ENCODE peak calls at places on chromosomes 6 and 20, in seven cellular contexts. One of them, this sample, is unnamed.

GRCh38 chr6:3756516-3757010 is 5.0 kb upstream of the PXDC1 start:
- DNase-seq in heart left ventricle: no peak
- DNase-seq in pancreas: no peak
- DNase-seq in RWPE1: no peak
- DNase-seq in breast epithelium: no peak
- DNase-seq in lower lobe of right lung: no peak
- DNase-seq in A549: no peak
- DNase-seq in this sample: no peak

GRCh38 chr6:76992553-76992952 is 470.7 kb downstream of the HTR1B start:
- DNase-seq in lower lobe of right lung: no peak
- DNase-seq in RWPE1: no peak
- DNase-seq in pancreas: no peak
- DNase-seq in heart left ventricle: no peak
- DNase-seq in A549: no peak
- DNase-seq in breast epithelium: no peak
- DNase-seq in this sample: no peak

GRCh38 chr20:57618091-57618765 is 2.0 kb downstream of the ZBP1 start:
- DNase-seq in pancreas: no peak
- DNase-seq in RWPE1: peak; percentile 81
- DNase-seq in A549: peak; percentile 59
- DNase-seq in breast epithelium: no peak
- DNase-seq in lower lobe of right lung: peak; percentile 39
- DNase-seq in heart left ventricle: no peak
- DNase-seq in this sample: no peak

GRCh38 chr20:45968801-45969711 is 2.9 kb downstream of the ZNF335 start:
- DNase-seq in pancreas: no peak
- DNase-seq in A549: no peak
- DNase-seq in heart left ventricle: no peak
- DNase-seq in lower lobe of right lung: peak; percentile 45
- DNase-seq in RWPE1: no peak
- DNase-seq in breast epithelium: peak; percentile 40
- DNase-seq in this sample: no peak

GRCh38 chr20:50837532-50838321 is 42.9 kb downstream of the BCAS4 start:
- DNase-seq in heart left ventricle: no peak
- DNase-seq in breast epithelium: no peak
- DNase-seq in RWPE1: peak; percentile 61
- DNase-seq in lower lobe of right lung: no peak
- DNase-seq in pancreas: no peak
- DNase-seq in A549: no peak
- DNase-seq in this sample: no peak

GRCh38 chr6:150194200-150194599 is 51.4 kb downstream of the PPP1R14C start:
- DNase-seq in heart left ventricle: no peak
- DNase-seq in breast epithelium: no peak
- DNase-seq in A549: no peak
- DNase-seq in pancreas: no peak
- DNase-seq in lower lobe of right lung: no peak
- DNase-seq in RWPE1: no peak
- DNase-seq in this sample: no peak

GRCh38 chr6:3593161-3593560 is 136.3 kb upstream of the SLC22A23 start:
- DNase-seq in heart left ventricle: no peak
- DNase-seq in lower lobe of right lung: no peak
- DNase-seq in RWPE1: no peak
- DNase-seq in breast epithelium: no peak
- DNase-seq in pancreas: no peak
- DNase-seq in A549: no peak
- DNase-seq in this sample: no peak

GRCh38 chr6:37170273-37171140 is 555 bp downstream of the PIM1 start:
- DNase-seq in heart left ventricle: peak; percentile 42
- DNase-seq in breast epithelium: peak; percentile 57
- DNase-seq in pancreas: peak; percentile 50
- DNase-seq in A549: no peak
- DNase-seq in RWPE1: peak; percentile 44
- DNase-seq in lower lobe of right lung: peak; percentile 80
- DNase-seq in this sample: peak; percentile 46

GRCh38 chr6:109770779-109771178 is 79.7 kb downstream of the FIG4 start:
- DNase-seq in lower lobe of right lung: no peak
- DNase-seq in A549: no peak
- DNase-seq in heart left ventricle: no peak
- DNase-seq in RWPE1: no peak
- DNase-seq in pancreas: no peak
- DNase-seq in breast epithelium: no peak
- DNase-seq in this sample: no peak

GRCh38 chr20:48025661-48026060 is 240.4 kb upstream of the SULF2 start:
- DNase-seq in lower lobe of right lung: no peak
- DNase-seq in pancreas: no peak
- DNase-seq in breast epithelium: no peak
- DNase-seq in RWPE1: peak; percentile 93
- DNase-seq in A549: no peak
- DNase-seq in heart left ventricle: no peak
- DNase-seq in this sample: no peak

GRCh38 chr20:37980383-37980782 is 52.9 kb downstream of the TTI1 start:
- DNase-seq in A549: no peak
- DNase-seq in pancreas: no peak
- DNase-seq in heart left ventricle: no peak
- DNase-seq in breast epithelium: no peak
- DNase-seq in lower lobe of right lung: no peak
- DNase-seq in RWPE1: no peak
- DNase-seq in this sample: no peak

DNA sequence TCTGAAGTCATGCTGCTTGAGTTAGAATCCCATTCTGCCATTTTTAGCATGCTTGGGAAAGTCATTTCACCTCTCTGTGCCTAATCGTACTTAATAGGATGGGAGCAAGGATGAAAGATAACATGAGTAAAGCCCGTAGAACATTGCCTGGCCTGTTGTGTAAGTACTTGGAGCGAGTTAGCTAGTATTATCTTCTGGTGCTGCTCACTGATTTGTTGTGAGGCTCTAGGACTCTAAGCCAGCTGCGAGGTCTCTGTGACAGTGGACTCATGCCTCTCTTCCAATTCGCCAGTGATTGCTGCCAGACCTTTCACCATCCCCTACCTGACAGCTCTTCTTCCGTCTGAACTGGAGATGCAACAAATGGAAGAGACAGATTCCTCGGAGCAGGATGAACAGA is 17.8 kb downstream of the TAF8 start:
- DNase-seq in heart left ventricle: peak; percentile 54
- DNase-seq in pancreas: no peak
- DNase-seq in lower lobe of right lung: no peak
- DNase-seq in A549: no peak
- DNase-seq in RWPE1: no peak
- DNase-seq in breast epithelium: no peak
- DNase-seq in this sample: no peak
- H3K27ac ChIP-seq in heart left ventricle: peak overlapping the region; percentile 89
- H3K27ac ChIP-seq in pancreas: no peak overlapping the region
- H3K27ac ChIP-seq in lower lobe of right lung: no peak overlapping the region
- H3K27ac ChIP-seq in A549: no peak overlapping the region
- H3K27ac ChIP-seq in RWPE1: no peak overlapping the region
- H3K27ac ChIP-seq in breast epithelium: no peak overlapping the region
- H3K27ac ChIP-seq in this sample: no peak overlapping the region

GRCh38 chr20:53778041-53778516 is 184.4 kb upstream of the ZNF217 start:
- DNase-seq in A549: no peak
- DNase-seq in pancreas: peak; percentile 83
- DNase-seq in RWPE1: no peak
- DNase-seq in lower lobe of right lung: no peak
- DNase-seq in breast epithelium: peak; percentile 76
- DNase-seq in heart left ventricle: no peak
- DNase-seq in this sample: no peak

GRCh38 chr20:53778736-53779135 is 185.1 kb upstream of the ZNF217 start:
- DNase-seq in heart left ventricle: no peak
- DNase-seq in breast epithelium: no peak
- DNase-seq in RWPE1: no peak
- DNase-seq in pancreas: no peak
- DNase-seq in A549: no peak
- DNase-seq in lower lobe of right lung: no peak
- DNase-seq in this sample: no peak

GRCh38 chr20:53782612-53783246 is 189.1 kb upstream of the ZNF217 start:
- DNase-seq in RWPE1: no peak
- DNase-seq in lower lobe of right lung: no peak
- DNase-seq in pancreas: no peak
- DNase-seq in A549: no peak
- DNase-seq in heart left ventricle: no peak
- DNase-seq in breast epithelium: no peak
- DNase-seq in this sample: no peak

GRCh38 chr20:53776858-53777257 is 183.2 kb upstream of the ZNF217 start:
- DNase-seq in lower lobe of right lung: no peak
- DNase-seq in pancreas: no peak
- DNase-seq in heart left ventricle: no peak
- DNase-seq in A549: no peak
- DNase-seq in breast epithelium: no peak
- DNase-seq in RWPE1: no peak
- DNase-seq in this sample: no peak

GRCh38 chr20:53779822-53780221 is 186.2 kb upstream of the ZNF217 start:
- DNase-seq in pancreas: no peak
- DNase-seq in heart left ventricle: no peak
- DNase-seq in lower lobe of right lung: no peak
- DNase-seq in breast epithelium: no peak
- DNase-seq in A549: no peak
- DNase-seq in RWPE1: no peak
- DNase-seq in this sample: no peak
- H3K27ac ChIP-seq in pancreas: no peak overlapping the region
- H3K27ac ChIP-seq in heart left ventricle: no peak overlapping the region
- H3K27ac ChIP-seq in lower lobe of right lung: no peak overlapping the region
- H3K27ac ChIP-seq in breast epithelium: no peak overlapping the region
- H3K27ac ChIP-seq in A549: peak overlapping the region; percentile 92
- H3K27ac ChIP-seq in RWPE1: no peak overlapping the region
- H3K27ac ChIP-seq in this sample: no peak overlapping the region

DNA sequence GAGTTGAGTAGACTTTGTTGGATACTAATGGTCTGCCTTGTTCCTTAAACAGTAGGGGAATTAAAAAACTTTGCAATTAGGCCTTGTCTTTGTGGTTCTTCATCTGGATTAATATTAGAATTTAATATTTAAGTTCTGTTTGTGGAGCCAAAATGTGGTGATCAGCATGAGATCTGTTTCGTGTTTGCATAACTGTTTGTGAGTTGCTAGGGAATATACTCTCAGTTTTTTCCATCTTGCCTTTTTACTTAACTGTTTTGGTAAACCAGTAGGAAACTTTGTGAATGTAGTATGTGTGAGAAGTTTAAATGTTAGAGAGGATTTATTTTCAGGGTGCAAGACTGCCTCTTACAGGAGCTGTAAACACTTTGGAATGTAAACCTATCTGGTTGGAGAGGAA is 35.6 kb downstream of the LRRC1 start:
- DNase-seq in A549: no peak
- DNase-seq in RWPE1: no peak
- DNase-seq in pancreas: no peak
- DNase-seq in lower lobe of right lung: no peak
- DNase-seq in breast epithelium: no peak
- DNase-seq in heart left ventricle: no peak
- DNase-seq in this sample: no peak
- H3K27ac ChIP-seq in A549: no peak overlapping the region
- H3K27ac ChIP-seq in RWPE1: no peak overlapping the region
- H3K27ac ChIP-seq in pancreas: no peak overlapping the region
- H3K27ac ChIP-seq in lower lobe of right lung: no peak overlapping the region
- H3K27ac ChIP-seq in breast epithelium: no peak overlapping the region
- H3K27ac ChIP-seq in heart left ventricle: no peak overlapping the region
- H3K27ac ChIP-seq in this sample: no peak overlapping the region

GRCh38 chr20:62628691-62629090 is 13.6 kb upstream of the SLCO4A1 start:
- DNase-seq in heart left ventricle: no peak
- DNase-seq in A549: peak; percentile 18
- DNase-seq in breast epithelium: peak; percentile 60
- DNase-seq in lower lobe of right lung: no peak
- DNase-seq in pancreas: no peak
- DNase-seq in RWPE1: no peak
- DNase-seq in this sample: no peak
- H3K27ac ChIP-seq in heart left ventricle: no peak overlapping the region
- H3K27ac ChIP-seq in A549: peak overlapping the region; percentile 69
- H3K27ac ChIP-seq in breast epithelium: peak overlapping the region; percentile 54
- H3K27ac ChIP-seq in lower lobe of right lung: no peak overlapping the region
- H3K27ac ChIP-seq in pancreas: no peak overlapping the region
- H3K27ac ChIP-seq in RWPE1: peak overlapping the region; percentile 11
- H3K27ac ChIP-seq in this sample: no peak overlapping the region

GRCh38 chr6:111427341-111428116 is 55.5 kb downstream of the REV3L start:
- DNase-seq in RWPE1: peak; percentile 61
- DNase-seq in pancreas: no peak
- DNase-seq in heart left ventricle: no peak
- DNase-seq in breast epithelium: no peak
- DNase-seq in lower lobe of right lung: no peak
- DNase-seq in A549: peak; percentile 3
- DNase-seq in this sample: no peak
- H3K27ac ChIP-seq in RWPE1: no peak overlapping the region
- H3K27ac ChIP-seq in pancreas: no peak overlapping the region
- H3K27ac ChIP-seq in heart left ventricle: no peak overlapping the region
- H3K27ac ChIP-seq in breast epithelium: no peak overlapping the region
- H3K27ac ChIP-seq in lower lobe of right lung: no peak overlapping the region
- H3K27ac ChIP-seq in A549: no peak overlapping the region
- H3K27ac ChIP-seq in this sample: no peak overlapping the region

DNA sequence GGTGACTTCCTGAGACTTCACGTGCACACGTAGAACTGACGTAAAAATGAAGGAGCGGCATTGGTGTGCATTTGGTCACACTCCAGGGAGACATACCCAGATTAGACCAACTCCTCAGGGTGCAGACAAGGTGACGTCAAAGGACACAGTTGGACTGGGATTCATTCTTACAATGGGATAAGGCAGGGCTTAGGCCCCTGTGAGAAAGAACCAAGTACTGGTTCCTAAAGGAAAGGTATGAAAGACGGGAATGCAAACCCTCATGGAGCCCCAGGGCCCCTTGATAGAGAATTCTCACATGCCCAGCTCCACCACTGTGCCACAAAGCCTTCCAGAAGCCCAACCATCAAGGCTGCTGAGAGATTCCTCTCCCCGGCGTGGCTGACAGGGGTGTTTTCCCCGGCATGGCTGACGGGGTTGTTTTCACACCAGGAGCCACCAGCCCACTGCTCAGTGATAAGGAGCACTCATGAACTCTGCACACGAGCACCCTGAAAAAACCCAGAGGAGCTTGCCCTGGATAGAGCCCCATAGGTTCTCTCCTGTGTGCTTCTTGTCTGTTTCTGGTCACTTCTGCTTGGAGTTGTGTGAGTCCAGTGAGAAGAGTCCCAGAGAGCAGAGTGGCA is 90.1 kb downstream of the CAP2 start:
- DNase-seq in lower lobe of right lung: no peak
- DNase-seq in pancreas: no peak
- DNase-seq in breast epithelium: no peak
- DNase-seq in A549: no peak
- DNase-seq in heart left ventricle: peak; percentile 12
- DNase-seq in RWPE1: no peak
- DNase-seq in this sample: no peak
- H3K27ac ChIP-seq in lower lobe of right lung: no peak overlapping the region
- H3K27ac ChIP-seq in pancreas: no peak overlapping the region
- H3K27ac ChIP-seq in breast epithelium: no peak overlapping the region
- H3K27ac ChIP-seq in A549: no peak overlapping the region
- H3K27ac ChIP-seq in heart left ventricle: peak overlapping the region; percentile 71
- H3K27ac ChIP-seq in RWPE1: no peak overlapping the region
- H3K27ac ChIP-seq in this sample: no peak overlapping the region

GRCh38 chr20:1786061-1786460 is 109.1 kb upstream of the SIRPA start:
- DNase-seq in pancreas: no peak
- DNase-seq in heart left ventricle: no peak
- DNase-seq in RWPE1: no peak
- DNase-seq in A549: no peak
- DNase-seq in breast epithelium: no peak
- DNase-seq in lower lobe of right lung: no peak
- DNase-seq in this sample: no peak
- H3K27ac ChIP-seq in pancreas: no peak overlapping the region
- H3K27ac ChIP-seq in heart left ventricle: no peak overlapping the region
- H3K27ac ChIP-seq in RWPE1: no peak overlapping the region
- H3K27ac ChIP-seq in A549: no peak overlapping the region
- H3K27ac ChIP-seq in breast epithelium: no peak overlapping the region
- H3K27ac ChIP-seq in lower lobe of right lung: no peak overlapping the region
- H3K27ac ChIP-seq in this sample: no peak overlapping the region

This sample was measured in caudate nucleus.